ENCODE peak calls at places on chromosomes 1 and 21, in eight cellular contexts. One of them, this sample, is unnamed.

GRCh38 chr21:31317688-31318087 is 26.4 kb downstream of the TIAM1 start:
- DNase-seq in WTC11: no peak
- DNase-seq in esophagus squamous epithelium: no peak
- DNase-seq in NCI-H1092 treated with DMSO at 0.1 percent for 48 hours: no peak
- DNase-seq in erythroblast: no peak
- DNase-seq in Caki2: no peak
- DNase-seq in MV-4-11: no peak
- DNase-seq in GOT3: no peak
- DNase-seq in this sample: no peak

GRCh38 chr1:74498901-74499300 is 13.5 kb downstream of the LRRC53 start:
- DNase-seq in WTC11: no peak
- DNase-seq in esophagus squamous epithelium: no peak
- DNase-seq in NCI-H1092 treated with DMSO at 0.1 percent for 48 hours: no peak
- DNase-seq in erythroblast: no peak
- DNase-seq in Caki2: no peak
- DNase-seq in MV-4-11: no peak
- DNase-seq in GOT3: no peak
- DNase-seq in this sample: no peak

GRCh38 chr1:100710881-100711660 is 8.5 kb upstream of the VCAM1 start:
- DNase-seq in WTC11: no peak
- DNase-seq in esophagus squamous epithelium: no peak
- DNase-seq in NCI-H1092 treated with DMSO at 0.1 percent for 48 hours: no peak
- DNase-seq in erythroblast: no peak
- DNase-seq in Caki2: no peak
- DNase-seq in MV-4-11: peak; percentile 88
- DNase-seq in GOT3: no peak
- DNase-seq in this sample: no peak

GRCh38 chr1:61287734-61288133 is 205.4 kb downstream of the NFIA start:
- DNase-seq in WTC11: no peak
- DNase-seq in esophagus squamous epithelium: no peak
- DNase-seq in NCI-H1092 treated with DMSO at 0.1 percent for 48 hours: no peak
- DNase-seq in erythroblast: no peak
- DNase-seq in Caki2: peak; percentile 62
- DNase-seq in MV-4-11: no peak
- DNase-seq in GOT3: no peak
- DNase-seq in this sample: no peak

GRCh38 chr1:53348491-53349368 is 20.9 kb upstream of the LRP8 start:
- DNase-seq in WTC11: no peak
- DNase-seq in esophagus squamous epithelium: no peak
- DNase-seq in NCI-H1092 treated with DMSO at 0.1 percent for 48 hours: no peak
- DNase-seq in erythroblast: no peak
- DNase-seq in Caki2: no peak
- DNase-seq in MV-4-11: no peak
- DNase-seq in GOT3: no peak
- DNase-seq in this sample: no peak

GRCh38 chr1:31696246-31696645 is 7.6 kb downstream of the COL16A1 start:
- DNase-seq in WTC11: no peak
- DNase-seq in esophagus squamous epithelium: no peak
- DNase-seq in NCI-H1092 treated with DMSO at 0.1 percent for 48 hours: peak; percentile 9
- DNase-seq in erythroblast: no peak
- DNase-seq in Caki2: no peak
- DNase-seq in MV-4-11: no peak
- DNase-seq in GOT3: no peak
- DNase-seq in this sample: peak; percentile 55

GRCh38 chr1:91591175-91591968 is 90.7 kb downstream of the CDC7 start:
- DNase-seq in WTC11: no peak
- DNase-seq in esophagus squamous epithelium: no peak
- DNase-seq in NCI-H1092 treated with DMSO at 0.1 percent for 48 hours: no peak
- DNase-seq in erythroblast: peak; percentile 75
- DNase-seq in Caki2: no peak
- DNase-seq in MV-4-11: peak; percentile 5
- DNase-seq in GOT3: no peak
- DNase-seq in this sample: peak; percentile 84

GRCh38 chr1:64405833-64406232 is 64.1 kb upstream of the CACHD1 start:
- DNase-seq in WTC11: no peak
- DNase-seq in esophagus squamous epithelium: no peak
- DNase-seq in NCI-H1092 treated with DMSO at 0.1 percent for 48 hours: no peak
- DNase-seq in erythroblast: no peak
- DNase-seq in Caki2: no peak
- DNase-seq in MV-4-11: no peak
- DNase-seq in GOT3: no peak
- DNase-seq in this sample: no peak

GRCh38 chr1:1132042-1132927 is 16.4 kb upstream of the C1orf159 start:
- DNase-seq in WTC11: no peak
- DNase-seq in esophagus squamous epithelium: no peak
- DNase-seq in NCI-H1092 treated with DMSO at 0.1 percent for 48 hours: no peak
- DNase-seq in erythroblast: no peak
- DNase-seq in Caki2: no peak
- DNase-seq in MV-4-11: no peak
- DNase-seq in GOT3: no peak
- DNase-seq in this sample: no peak

GRCh38 chr1:63982201-63982600 is 208.4 kb downstream of the ROR1 start:
- DNase-seq in WTC11: no peak
- DNase-seq in esophagus squamous epithelium: no peak
- DNase-seq in NCI-H1092 treated with DMSO at 0.1 percent for 48 hours: no peak
- DNase-seq in erythroblast: no peak
- DNase-seq in Caki2: no peak
- DNase-seq in MV-4-11: no peak
- DNase-seq in GOT3: no peak
- DNase-seq in this sample: no peak

GRCh38 chr1:219460561-219461511 is 152.1 kb downstream of the ZC3H11B start:
- DNase-seq in WTC11: no peak
- DNase-seq in esophagus squamous epithelium: no peak
- DNase-seq in NCI-H1092 treated with DMSO at 0.1 percent for 48 hours: no peak
- DNase-seq in erythroblast: no peak
- DNase-seq in Caki2: no peak
- DNase-seq in MV-4-11: peak; percentile 94
- DNase-seq in GOT3: no peak
- DNase-seq in this sample: no peak

GRCh38 chr1:84859866-84860265 is 33.1 kb downstream of the LPAR3 start:
- DNase-seq in WTC11: no peak
- DNase-seq in esophagus squamous epithelium: no peak
- DNase-seq in NCI-H1092 treated with DMSO at 0.1 percent for 48 hours: no peak
- DNase-seq in erythroblast: no peak
- DNase-seq in Caki2: no peak
- DNase-seq in MV-4-11: no peak
- DNase-seq in GOT3: no peak
- DNase-seq in this sample: no peak

GRCh38 chr1:224223819-224224714 is 41.0 kb downstream of the DEGS1 start:
- DNase-seq in WTC11: no peak
- DNase-seq in esophagus squamous epithelium: no peak
- DNase-seq in NCI-H1092 treated with DMSO at 0.1 percent for 48 hours: no peak
- DNase-seq in erythroblast: no peak
- DNase-seq in Caki2: peak; percentile 70
- DNase-seq in MV-4-11: peak; percentile 13
- DNase-seq in GOT3: no peak
- DNase-seq in this sample: no peak

GRCh38 chr21:20701235-20701634 is 297.0 kb upstream of the NCAM2 start:
- DNase-seq in WTC11: no peak
- DNase-seq in esophagus squamous epithelium: no peak
- DNase-seq in NCI-H1092 treated with DMSO at 0.1 percent for 48 hours: no peak
- DNase-seq in erythroblast: no peak
- DNase-seq in Caki2: no peak
- DNase-seq in MV-4-11: no peak
- DNase-seq in GOT3: no peak
- DNase-seq in this sample: no peak

GRCh38 chr1:11778336-11778735 is 16.3 kb downstream of the C1orf167 start:
- DNase-seq in WTC11: no peak
- DNase-seq in esophagus squamous epithelium: no peak
- DNase-seq in NCI-H1092 treated with DMSO at 0.1 percent for 48 hours: no peak
- DNase-seq in erythroblast: no peak
- DNase-seq in Caki2: no peak
- DNase-seq in MV-4-11: no peak
- DNase-seq in GOT3: no peak
- DNase-seq in this sample: no peak

GRCh38 chr1:115224636-115225035 is 113.4 kb downstream of the NGF start:
- DNase-seq in WTC11: no peak
- DNase-seq in esophagus squamous epithelium: no peak
- DNase-seq in NCI-H1092 treated with DMSO at 0.1 percent for 48 hours: no peak
- DNase-seq in erythroblast: no peak
- DNase-seq in Caki2: no peak
- DNase-seq in MV-4-11: no peak
- DNase-seq in GOT3: no peak
- DNase-seq in this sample: no peak

GRCh38 chr1:44862829-44863406 is 19.9 kb upstream of the PTCH2 start:
- DNase-seq in WTC11: no peak
- DNase-seq in esophagus squamous epithelium: no peak
- DNase-seq in NCI-H1092 treated with DMSO at 0.1 percent for 48 hours: no peak
- DNase-seq in erythroblast: peak; percentile 35
- DNase-seq in Caki2: no peak
- DNase-seq in MV-4-11: no peak
- DNase-seq in GOT3: no peak
- DNase-seq in this sample: no peak

GRCh38 chr1:222653178-222653827 is 35.4 kb downstream of the MIA3 start:
- DNase-seq in WTC11: no peak
- DNase-seq in esophagus squamous epithelium: no peak
- DNase-seq in NCI-H1092 treated with DMSO at 0.1 percent for 48 hours: no peak
- DNase-seq in erythroblast: no peak
- DNase-seq in Caki2: no peak
- DNase-seq in MV-4-11: peak; percentile 43
- DNase-seq in GOT3: no peak
- DNase-seq in this sample: no peak

GRCh38 chr21:36207577-36208320 is 51.1 kb downstream of the DOP1B start:
- DNase-seq in WTC11: no peak
- DNase-seq in esophagus squamous epithelium: no peak
- DNase-seq in NCI-H1092 treated with DMSO at 0.1 percent for 48 hours: no peak
- DNase-seq in erythroblast: no peak
- DNase-seq in Caki2: peak; percentile 30
- DNase-seq in MV-4-11: no peak
- DNase-seq in GOT3: no peak
- DNase-seq in this sample: no peak

GRCh38 chr1:10677508-10678364 is 118.7 kb downstream of the CASZ1 start:
- DNase-seq in WTC11: peak; percentile 53
- DNase-seq in esophagus squamous epithelium: no peak
- DNase-seq in NCI-H1092 treated with DMSO at 0.1 percent for 48 hours: no peak
- DNase-seq in erythroblast: no peak
- DNase-seq in Caki2: no peak
- DNase-seq in MV-4-11: no peak
- DNase-seq in GOT3: no peak
- DNase-seq in this sample: no peak

GRCh38 chr1:230977781-230978490 is 725 bp downstream of the TTC13 start:
- DNase-seq in WTC11: peak; percentile 34
- DNase-seq in esophagus squamous epithelium: no peak
- DNase-seq in NCI-H1092 treated with DMSO at 0.1 percent for 48 hours: peak; percentile 72
- DNase-seq in erythroblast: peak; percentile 72
- DNase-seq in Caki2: peak; percentile 32
- DNase-seq in MV-4-11: no peak
- DNase-seq in GOT3: no peak
- DNase-seq in this sample: peak; percentile 77

GRCh38 chr21:40841524-40842196 is 5.3 kb downstream of the DSCAM start:
- DNase-seq in WTC11: peak; percentile 78
- DNase-seq in esophagus squamous epithelium: no peak
- DNase-seq in NCI-H1092 treated with DMSO at 0.1 percent for 48 hours: peak; percentile 95
- DNase-seq in erythroblast: no peak
- DNase-seq in Caki2: peak; percentile 63
- DNase-seq in MV-4-11: no peak
- DNase-seq in GOT3: no peak
- DNase-seq in this sample: peak; percentile 90

GRCh38 chr1:19679691-19680090 is 15.0 kb downstream of the HTR6 start:
- DNase-seq in WTC11: no peak
- DNase-seq in esophagus squamous epithelium: no peak
- DNase-seq in NCI-H1092 treated with DMSO at 0.1 percent for 48 hours: no peak
- DNase-seq in erythroblast: no peak
- DNase-seq in Caki2: no peak
- DNase-seq in MV-4-11: no peak
- DNase-seq in GOT3: no peak
- DNase-seq in this sample: no peak

GRCh38 chr1:30286241-30286983 is 437.0 kb downstream of the MATN1 start:
- DNase-seq in WTC11: no peak
- DNase-seq in esophagus squamous epithelium: no peak
- DNase-seq in NCI-H1092 treated with DMSO at 0.1 percent for 48 hours: peak; percentile 65
- DNase-seq in erythroblast: no peak
- DNase-seq in Caki2: no peak
- DNase-seq in MV-4-11: no peak
- DNase-seq in GOT3: no peak
- DNase-seq in this sample: no peak

GRCh38 chr1:212915245-212916091 is 34.9 kb upstream of the VASH2 start:
- DNase-seq in WTC11: peak; percentile 36
- DNase-seq in esophagus squamous epithelium: no peak
- DNase-seq in NCI-H1092 treated with DMSO at 0.1 percent for 48 hours: peak; percentile 63
- DNase-seq in erythroblast: no peak
- DNase-seq in Caki2: peak; percentile 50
- DNase-seq in MV-4-11: no peak
- DNase-seq in GOT3: no peak
- DNase-seq in this sample: peak; percentile 45

GRCh38 chr1:16143566-16144324 is 12.1 kb downstream of the EPHA2 start:
- DNase-seq in WTC11: no peak
- DNase-seq in esophagus squamous epithelium: no peak
- DNase-seq in NCI-H1092 treated with DMSO at 0.1 percent for 48 hours: no peak
- DNase-seq in erythroblast: peak; percentile 92
- DNase-seq in Caki2: peak; percentile 92
- DNase-seq in MV-4-11: no peak
- DNase-seq in GOT3: no peak
- DNase-seq in this sample: no peak

GRCh38 chr1:4032571-4032970 is 132.5 kb upstream of the C1orf174 start:
- DNase-seq in WTC11: no peak
- DNase-seq in esophagus squamous epithelium: no peak
- DNase-seq in NCI-H1092 treated with DMSO at 0.1 percent for 48 hours: no peak
- DNase-seq in erythroblast: no peak
- DNase-seq in Caki2: no peak
- DNase-seq in MV-4-11: no peak
- DNase-seq in GOT3: no peak
- DNase-seq in this sample: no peak

GRCh38 chr1:109802136-109802900 is 38.6 kb upstream of the EPS8L3 start:
- DNase-seq in WTC11: no peak
- DNase-seq in esophagus squamous epithelium: no peak
- DNase-seq in NCI-H1092 treated with DMSO at 0.1 percent for 48 hours: no peak
- DNase-seq in erythroblast: no peak
- DNase-seq in Caki2: no peak
- DNase-seq in MV-4-11: no peak
- DNase-seq in GOT3: no peak
- DNase-seq in this sample: peak; percentile 69

GRCh38 chr1:203207751-203208150 is 21.2 kb upstream of the CHI3L1 start:
- DNase-seq in WTC11: no peak
- DNase-seq in esophagus squamous epithelium: no peak
- DNase-seq in NCI-H1092 treated with DMSO at 0.1 percent for 48 hours: no peak
- DNase-seq in erythroblast: no peak
- DNase-seq in Caki2: no peak
- DNase-seq in MV-4-11: no peak
- DNase-seq in GOT3: no peak
- DNase-seq in this sample: no peak

GRCh38 chr1:208500379-208500778 is 256.2 kb upstream of the PLXNA2 start:
- DNase-seq in WTC11: no peak
- DNase-seq in esophagus squamous epithelium: no peak
- DNase-seq in NCI-H1092 treated with DMSO at 0.1 percent for 48 hours: no peak
- DNase-seq in erythroblast: no peak
- DNase-seq in Caki2: no peak
- DNase-seq in MV-4-11: no peak
- DNase-seq in GOT3: no peak
- DNase-seq in this sample: no peak

GRCh38 chr1:203056516-203056915 is 29.3 kb downstream of the MYOG start:
- DNase-seq in WTC11: no peak
- DNase-seq in esophagus squamous epithelium: no peak
- DNase-seq in NCI-H1092 treated with DMSO at 0.1 percent for 48 hours: no peak
- DNase-seq in erythroblast: no peak
- DNase-seq in Caki2: no peak
- DNase-seq in MV-4-11: no peak
- DNase-seq in GOT3: no peak
- DNase-seq in this sample: peak; percentile 23

GRCh38 chr1:2629627-2630497 is 3.0 kb downstream of the MMEL1 start:
- DNase-seq in WTC11: no peak
- DNase-seq in esophagus squamous epithelium: no peak
- DNase-seq in NCI-H1092 treated with DMSO at 0.1 percent for 48 hours: no peak
- DNase-seq in erythroblast: no peak
- DNase-seq in Caki2: no peak
- DNase-seq in MV-4-11: no peak
- DNase-seq in GOT3: no peak
- DNase-seq in this sample: no peak

GRCh38 chr21:36589352-36589971 is 109.5 kb upstream of the SIM2 start:
- DNase-seq in WTC11: peak; percentile 60
- DNase-seq in esophagus squamous epithelium: no peak
- DNase-seq in NCI-H1092 treated with DMSO at 0.1 percent for 48 hours: peak; percentile 50
- DNase-seq in erythroblast: peak; percentile 58
- DNase-seq in Caki2: no peak
- DNase-seq in MV-4-11: peak; percentile 11
- DNase-seq in GOT3: no peak
- DNase-seq in this sample: peak; percentile 66

GRCh38 chr1:67144696-67145095 is 9.9 kb upstream of the C1orf141 start:
- DNase-seq in WTC11: no peak
- DNase-seq in esophagus squamous epithelium: no peak
- DNase-seq in NCI-H1092 treated with DMSO at 0.1 percent for 48 hours: no peak
- DNase-seq in erythroblast: peak; percentile 27
- DNase-seq in Caki2: no peak
- DNase-seq in MV-4-11: no peak
- DNase-seq in GOT3: no peak
- DNase-seq in this sample: no peak